ENCODE peak calls at places on chromosomes 7 and 10, in five cellular contexts. H is PC-3, B is ovary, G is IMR-90, D is upper lobe of right lung. P is an unnamed sample.

GRCh38 chr7:111730476-111731300 is 168.4 kb upstream of the IMMP2L start:
- DNase-seq in B (no peak), G (peak), D (no peak), H (peak), P (no peak)

GRCh38 chr7:13633857-13634256 is 355.6 kb downstream of the ETV1 start:
- DNase-seq in B (no peak), G (peak), D (no peak), H (no peak), P (no peak)

GRCh38 chr10:123864923-123865322 is 26.7 kb downstream of the CPXM2 start:
- DNase-seq in B (no peak), D (no peak), H (no peak), G (no peak), P (no peak)

GRCh38 chr7:33903770-33904679 is 1.3 kb upstream of the BMPER start:
- DNase-seq in G (peak), H (no peak), D (peak), B (peak), P (peak)

GRCh38 chr10:51729822-51730530 is 30.6 kb upstream of the CSTF2T start:
- DNase-seq in H (no peak), D (no peak), B (no peak), G (no peak), P (no peak)

GRCh38 chr7:73647725-73648592 is 19.7 kb upstream of the VPS37D start:
- DNase-seq in G (no peak), H (peak), D (no peak), B (no peak), P (peak)

GRCh38 chr7:150688630-150689029 is 3.1 kb downstream of the GIMAP2 start:
- DNase-seq in H (no peak), G (no peak), D (no peak), B (no peak), P (no peak)

GRCh38 chr10:75062191-75062849 is 49.1 kb upstream of the SAMD8 start:
- DNase-seq in G (peak), H (no peak), B (no peak), D (no peak), P (no peak)

GRCh38 chr7:128550920-128551319 is 74.4 kb downstream of the METTL2B start:
- DNase-seq in B (no peak), D (no peak), H (no peak), G (no peak), P (no peak)

GRCh38 chr7:127765150-127765549 is 113.2 kb downstream of the SND1 start:
- DNase-seq in D (no peak), H (no peak), G (no peak), B (no peak), P (no peak)

GRCh38 chr10:117320050-117320665 is 55.1 kb downstream of the PDZD8 start:
- DNase-seq in B (no peak), D (no peak), H (peak), G (peak), P (no peak)

GRCh38 chr7:50206521-50207250 is 97.8 kb upstream of the IKZF1 start:
- DNase-seq in G (no peak), B (no peak), D (no peak), H (no peak), P (no peak)

GRCh38 chr10:34723746-34724145 is 91.3 kb downstream of the PARD3 start:
- DNase-seq in D (no peak), G (peak), H (peak), B (peak), P (no peak)

GRCh38 chr7:37549542-37549941 is 100.9 kb upstream of the ELMO1 start:
- DNase-seq in D (no peak), G (no peak), B (no peak), H (no peak), P (no peak)

GRCh38 chr10:126235979-126236851 is 152.1 kb downstream of the ADAM12 start:
- DNase-seq in D (no peak), H (no peak), G (no peak), B (no peak), P (no peak)

GRCh38 chr10:103982639-103983038 is 15.7 kb downstream of the SLK start:
- DNase-seq in H (no peak), D (no peak), G (no peak), B (no peak), P (no peak)

GRCh38 chr10:11125004-11125403 is 107.3 kb downstream of the CELF2 start:
- DNase-seq in H (no peak), B (no peak), D (no peak), G (no peak), P (no peak)

GRCh38 chr7:123432601-123433000 is 101.8 kb downstream of the IQUB start:
- DNase-seq in B (no peak), D (no peak), H (peak), G (no peak), P (no peak)

GRCh38 chr10:120981601-120982381 is 130.6 kb downstream of the WDR11 start:
- DNase-seq in D (no peak), H (no peak), G (no peak), B (no peak), P (no peak)

DNA sequence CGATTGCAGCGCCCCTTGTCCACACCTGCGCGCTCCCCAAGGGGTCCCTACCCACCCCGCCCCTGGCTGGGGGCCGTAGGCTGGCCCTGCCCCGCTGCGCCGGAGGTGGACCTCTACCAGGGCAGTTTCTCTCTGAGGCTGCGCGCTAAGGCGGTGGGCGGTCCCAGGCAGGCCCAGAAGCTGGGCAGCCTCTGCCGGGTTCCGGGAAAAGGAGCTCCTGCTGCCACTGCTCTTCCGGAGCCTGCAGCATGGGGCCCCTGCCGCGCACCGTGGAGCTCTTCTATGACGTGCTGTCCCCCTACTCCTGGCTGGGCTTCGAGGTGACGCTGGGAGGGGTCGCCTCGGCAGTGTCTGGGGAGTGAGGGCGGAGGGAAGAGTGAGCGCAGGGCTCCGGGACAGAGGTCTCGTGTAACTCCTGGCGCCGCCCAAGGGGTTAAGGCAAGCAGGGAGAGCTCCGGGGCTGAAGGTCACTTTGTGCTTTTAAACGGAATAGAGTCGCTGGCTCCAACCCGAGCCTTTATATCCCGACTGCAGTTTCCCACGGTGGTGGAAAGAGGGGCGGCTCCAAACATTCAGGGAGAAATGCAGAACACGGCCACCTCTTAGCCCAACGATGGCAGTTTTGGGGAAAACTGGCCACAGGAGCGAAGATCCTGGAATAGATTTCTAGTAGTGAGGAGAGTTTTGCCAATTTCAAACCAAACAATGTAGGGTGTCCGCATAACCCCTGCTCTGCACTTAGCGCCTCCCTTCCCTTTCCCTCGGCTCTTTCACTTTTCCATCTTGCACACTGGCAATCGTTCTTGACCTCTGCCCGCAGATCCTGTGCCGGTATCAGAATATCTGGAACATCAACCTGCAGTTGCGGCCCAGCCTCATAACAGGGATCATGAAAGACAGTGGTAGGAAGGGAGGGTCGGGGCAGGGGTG is at the start of gene GSTK1:
- DNase-seq in B (peak), D (peak), H (peak), G (peak), P (peak)
- TF ChIP-seq CTCF in B (no peak), D (no peak), H (no peak), G (no peak), P (no peak)

GRCh38 chr7:6639627-6640026 is 2.5 kb downstream of the ZNF316 start:
- DNase-seq in D (peak), B (no peak), H (no peak), G (no peak), P (no peak)

GRCh38 chr7:6640246-6640721 is 3.2 kb downstream of the ZNF316 start:
- DNase-seq in B (no peak), G (peak), D (no peak), H (no peak), P (no peak)

GRCh38 chr7:6636741-6637543 is at the start of gene ZNF316:
- DNase-seq in D (peak), B (peak), G (peak), H (peak), P (peak)

GRCh38 chr7:6639032-6639431 is 1.9 kb downstream of the ZNF316 start:
- DNase-seq in G (no peak), H (no peak), B (no peak), D (no peak), P (no peak)

DNA sequence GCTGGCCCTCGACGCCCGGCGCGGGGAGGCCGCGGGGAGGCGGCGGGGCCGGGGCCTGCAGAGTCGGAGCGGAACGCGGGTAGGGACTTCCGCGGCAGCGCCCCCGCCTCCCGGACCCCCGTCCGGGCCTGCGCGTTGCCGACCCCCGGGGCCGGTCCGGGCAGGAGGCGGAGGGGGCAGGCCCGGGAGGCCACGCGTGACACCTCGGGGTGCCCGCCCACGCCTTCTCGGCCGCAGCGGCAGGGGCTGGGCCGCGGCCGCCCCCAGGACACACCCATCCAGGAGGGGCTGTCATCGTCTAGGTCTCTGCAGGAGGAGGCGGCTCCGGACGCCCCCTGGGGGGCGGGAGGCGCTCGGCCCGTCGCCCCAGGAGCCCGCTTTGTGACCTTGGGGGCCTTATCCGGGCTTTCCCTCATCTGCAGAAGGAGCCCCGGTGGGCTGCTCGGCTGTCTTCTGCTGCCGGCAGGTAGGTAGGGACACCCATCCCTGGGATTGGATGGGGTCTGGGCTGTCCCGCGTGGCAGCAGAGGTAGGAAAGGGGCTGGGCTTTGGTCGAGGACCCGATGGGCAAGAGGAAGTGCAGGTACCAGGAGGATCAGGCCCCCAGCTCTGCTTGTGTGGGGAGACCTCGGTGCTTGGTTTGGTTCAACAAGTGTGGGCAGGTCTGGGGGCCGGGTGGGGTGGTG is 569 bp downstream of the ZNF316 start:
- DNase-seq in D (peak), H (peak), B (no peak), G (peak), P (peak)
- TF ChIP-seq CTCF in D (peak), H (peak), B (no peak), G (peak), P (peak)

GRCh38 chr10:63462442-63462841 is 3.3 kb downstream of the JMJD1C start:
- DNase-seq in H (no peak), D (no peak), B (no peak), G (no peak), P (no peak)

GRCh38 chr10:63467833-63468232 is 2.1 kb upstream of the JMJD1C start:
- DNase-seq in D (no peak), H (no peak), B (no peak), G (peak), P (no peak)

GRCh38 chr10:63466168-63466935 is 575 bp upstream of the JMJD1C start:
- DNase-seq in G (peak), H (peak), D (no peak), B (no peak), P (no peak)

GRCh38 chr10:63464402-63465292 is 1.1 kb downstream of the JMJD1C start:
- DNase-seq in G (peak), B (no peak), H (peak), D (no peak), P (peak)

GRCh38 chr10:63465293-63466167 is at the start of gene JMJD1C:
- DNase-seq in B (peak), H (peak), G (peak), D (peak), P (peak)
- TF ChIP-seq CTCF in B (peak), H (peak), G (no peak), D (no peak), P (peak)

DNA sequence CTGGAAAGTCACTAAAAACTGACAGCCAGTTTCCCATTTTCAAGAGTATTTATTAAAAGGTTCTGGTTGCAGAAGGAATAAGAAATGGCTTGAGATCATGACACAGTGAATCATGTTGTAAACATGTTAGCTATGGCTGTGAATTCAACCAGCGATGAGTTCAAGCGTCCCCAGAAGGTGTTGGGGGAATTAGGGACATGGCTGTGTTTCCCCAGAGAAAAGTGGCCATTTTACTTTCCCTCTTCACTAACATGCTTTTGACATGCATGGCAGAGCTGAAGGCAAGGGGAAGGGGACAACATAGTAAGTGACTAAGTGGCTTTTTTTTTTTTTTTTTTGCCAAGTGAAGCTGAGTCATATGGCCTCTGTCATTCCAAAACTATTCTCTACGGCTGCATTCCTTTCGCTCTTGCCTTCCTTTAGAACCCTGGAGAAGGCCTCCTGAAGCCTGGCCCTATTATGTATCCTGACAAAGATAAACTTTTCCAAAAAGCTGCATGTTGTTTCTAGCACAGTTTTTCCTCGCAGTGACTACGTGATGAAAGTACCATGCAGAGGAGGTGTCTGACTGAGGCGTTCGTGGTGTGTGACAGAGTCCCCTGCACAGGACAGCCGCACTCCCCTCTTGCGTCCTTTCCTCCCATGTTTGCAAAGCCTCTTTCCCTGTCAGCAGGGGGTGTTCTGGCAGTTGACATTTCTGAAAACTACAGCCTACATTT is 46.9 kb downstream of the EGFR start:
- DNase-seq in H (peak), G (peak), D (no peak), B (no peak), P (no peak)
- TF ChIP-seq CTCF in H (no peak), G (peak), D (no peak), B (no peak), P (no peak)

DNA sequence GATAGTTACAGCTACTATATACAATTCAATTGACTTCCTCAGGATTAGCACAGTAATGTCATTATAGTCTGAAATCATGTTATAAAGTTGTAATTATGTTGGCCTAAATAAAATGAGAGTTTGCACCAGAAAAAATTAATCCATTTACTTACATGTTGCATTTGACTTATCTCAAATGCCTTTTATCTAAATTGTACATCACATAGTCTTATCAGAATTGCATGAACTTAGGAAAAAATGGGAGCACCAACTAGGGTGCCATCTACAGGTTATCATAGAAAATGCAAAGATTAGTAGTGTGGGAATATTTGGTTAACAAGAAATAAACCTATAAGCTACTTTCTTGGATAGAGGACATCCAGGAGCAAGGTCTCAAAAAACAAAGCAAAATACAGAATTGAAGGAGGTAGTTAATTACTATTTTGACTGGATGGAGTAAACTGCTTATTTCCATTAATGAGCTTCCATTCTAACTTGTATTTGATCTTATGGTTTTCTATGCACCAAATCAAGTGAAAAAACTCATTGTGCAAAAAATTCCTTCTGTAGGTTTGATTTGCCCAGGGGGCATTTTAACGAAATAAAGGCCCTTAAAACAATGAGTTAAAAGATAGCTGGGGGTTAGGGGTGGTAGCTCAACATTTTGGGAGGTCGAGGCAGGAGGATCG is 60.0 kb upstream of the ORC5 start:
- DNase-seq in G (peak), D (no peak), H (peak), B (no peak), P (no peak)
- TF ChIP-seq CTCF in G (peak), D (peak), H (peak), B (no peak), P (peak)

GRCh38 chr10:24462889-24463552 is 254.1 kb downstream of the KIAA1217 start:
- DNase-seq in B (no peak), D (no peak), H (peak), G (no peak), P (no peak)
- TF ChIP-seq CTCF in B (no peak), D (no peak), H (peak), G (peak), P (peak)

GRCh38 chr7:149686449-149686848 is 86.9 kb downstream of the ZNF467 start:
- DNase-seq in D (no peak), G (no peak), H (no peak), B (no peak), P (no peak)
- TF ChIP-seq CTCF in D (no peak), G (no peak), H (no peak), B (no peak), P (no peak)